ENCODE peak calls at places on chromosomes 3 and 15, in five cellular contexts. C is NCI-H2171 treated with DMSO at 0.1 percent for 48 hours; E is CD4-positive, CD25-positive, alpha-beta regulatory T cell; V is stimulated activated CD8-positive, alpha-beta memory T cell treated with anti-CD3 and anti-CD28 coated beads, Interleukin-4, amount 100 ng/mL, for 1 hour; D is EL. R is an unnamed sample.

GRCh38 chr3:78130741-78131290 is 1090.9 kb downstream of the ROBO2 start:
- DNase-seq in E (no peak), V (no peak), C (no peak), D (no peak), R (no peak)

GRCh38 chr15:81085213-81085612 is 48.9 kb upstream of the CFAP161 start:
- DNase-seq in V (no peak), D (no peak), E (no peak), C (no peak), R (no peak)

GRCh38 chr15:58361291-58361759 is 70.5 kb upstream of the LIPC start:
- DNase-seq in C (peak), E (no peak), D (peak), V (no peak), R (no peak)

GRCh38 chr15:72155635-72156616 is 37.7 kb downstream of the SENP8 start:
- DNase-seq in E (peak), D (peak), V (peak), C (peak), R (peak)

GRCh38 chr3:126816323-126816722 is 112.3 kb downstream of the CHCHD6 start:
- DNase-seq in E (no peak), C (no peak), V (no peak), D (no peak), R (no peak)

GRCh38 chr3:107752202-107752990 is 229.6 kb downstream of the BBX start:
- DNase-seq in C (no peak), E (no peak), D (peak), V (no peak), R (no peak)

GRCh38 chr15:64461577-64462162 is 1.3 kb downstream of the ZNF609 start:
- DNase-seq in E (no peak), V (no peak), D (no peak), C (no peak), R (no peak)

GRCh38 chr15:20106026-20106425 is 435.6 kb downstream of the GOLGA6L6 start:
- DNase-seq in C (no peak), E (no peak), D (no peak), V (no peak), R (no peak)

GRCh38 chr15:93478922-93479321 is 389.9 kb upstream of the RGMA start:
- DNase-seq in V (no peak), C (peak), E (no peak), D (no peak), R (no peak)

GRCh38 chr3:52257911-52258310 is 12.4 kb downstream of the PPM1M start:
- DNase-seq in E (no peak), C (no peak), V (no peak), D (no peak), R (no peak)

GRCh38 chr15:39622660-39623549 is 42.0 kb downstream of the THBS1 start:
- DNase-seq in E (no peak), D (no peak), C (no peak), V (no peak), R (no peak)

GRCh38 chr3:193211173-193211572 is 29.8 kb upstream of the PLAAT1 start:
- DNase-seq in C (no peak), E (no peak), D (no peak), V (no peak), R (no peak)

GRCh38 chr3:135513106-135514063 is 452.1 kb upstream of the PPP2R3A start:
- DNase-seq in D (peak), C (no peak), V (no peak), E (no peak), R (peak)

GRCh38 chr3:8503871-8504610 is 2.4 kb downstream of the LMCD1 start:
- DNase-seq in V (no peak), E (no peak), D (no peak), C (no peak), R (no peak)

GRCh38 chr3:172515130-172515918 is 7.9 kb downstream of the TNFSF10 start:
- DNase-seq in C (no peak), E (no peak), V (no peak), D (no peak), R (no peak)

GRCh38 chr3:169771651-169772529 is 1.3 kb upstream of the MYNN start:
- DNase-seq in V (no peak), D (peak), E (peak), C (peak), R (peak)

GRCh38 chr15:95192923-95193322 is 961.6 kb downstream of the MCTP2 start:
- DNase-seq in D (no peak), C (no peak), E (no peak), V (no peak), R (no peak)

GRCh38 chr15:92343869-92344643 is 49.6 kb upstream of the ST8SIA2 start:
- DNase-seq in C (peak), E (no peak), V (no peak), D (no peak), R (peak)

GRCh38 chr3:52402101-52402521 is 42.8 kb downstream of the SEMA3G start:
- DNase-seq in E (no peak), C (no peak), V (no peak), D (no peak), R (no peak)

GRCh38 chr3:152259480-152259879 is 9.2 kb upstream of the MBNL1 start:
- DNase-seq in V (no peak), C (no peak), D (no peak), E (no peak), R (no peak)

GRCh38 chr3:43995078-43995928 is 246.4 kb upstream of the TOPAZ1 start:
- DNase-seq in V (no peak), D (peak), E (no peak), C (no peak), R (peak)

GRCh38 chr15:74365619-74366445 is 1.6 kb downstream of the CYP11A1 start:
- DNase-seq in C (no peak), E (no peak), D (peak), V (no peak), R (peak)

GRCh38 chr3:8239718-8240698 is 261.6 kb upstream of the LMCD1 start:
- DNase-seq in E (peak), V (no peak), C (peak), D (peak), R (peak)

GRCh38 chr3:67302419-67302979 is 304.4 kb downstream of the KBTBD8 start:
- DNase-seq in D (no peak), V (no peak), C (no peak), E (no peak), R (no peak)

GRCh38 chr15:43518073-43518761 is 809 bp downstream of the MAP1A start:
- DNase-seq in D (peak), E (no peak), C (peak), V (no peak), R (peak)

GRCh38 chr15:85473455-85473854 is 93.1 kb downstream of the AKAP13 start:
- DNase-seq in D (peak), V (no peak), C (no peak), E (no peak), R (no peak)

GRCh38 chr3:119380697-119381096 is 82.7 kb downstream of the TMEM39A start:
- DNase-seq in V (no peak), D (peak), C (peak), E (no peak), R (no peak)

GRCh38 chr3:29346828-29347227 is 66.0 kb downstream of the RBMS3 start:
- DNase-seq in E (no peak), D (peak), C (no peak), V (no peak), R (no peak)

GRCh38 chr3:151011427-151011826 is 38.9 kb upstream of the CLRN1 start:
- DNase-seq in V (no peak), E (no peak), D (peak), C (no peak), R (no peak)

GRCh38 chr3:123084192-123084591 is 17.4 kb downstream of the PDIA5 start:
- DNase-seq in C (no peak), E (no peak), V (no peak), D (no peak), R (no peak)